ENCODE peak calls at places on chromosome 4, in nine cellular contexts. One of them, this sample, is unnamed.

GRCh38 chr4:169070071-169070894 is 60.2 kb upstream of the CBR4 start:
- DNase-seq in stimulated activated CD4-positive, alpha-beta T cell treated with anti-CD3 and anti-CD28 coated beads, Interleukin-4, amount 100 ng/mL, for 4 hours: no peak
- DNase-seq in globus pallidus: no peak
- DNase-seq in endothelial cell: no peak
- DNase-seq in astrocyte of the spinal cord: peak; percentile 91
- DNase-seq in AG08395: peak; percentile 88
- DNase-seq in activated effector memory CD4-positive, alpha-beta T cell treated with Interleukin-2 at 50 U/mL for 16 hours: no peak
- DNase-seq in SJCRH30: peak; percentile 87
- DNase-seq in ovary: peak; percentile 41
- DNase-seq in this sample: peak; percentile 55

GRCh38 chr4:44146516-44146915 is 302.1 kb downstream of the KCTD8 start:
- DNase-seq in SJCRH30: no peak
- DNase-seq in stimulated activated CD4-positive, alpha-beta T cell treated with anti-CD3 and anti-CD28 coated beads, Interleukin-4, amount 100 ng/mL, for 4 hours: no peak
- DNase-seq in ovary: no peak
- DNase-seq in endothelial cell: no peak
- DNase-seq in globus pallidus: no peak
- DNase-seq in activated effector memory CD4-positive, alpha-beta T cell treated with Interleukin-2 at 50 U/mL for 16 hours: no peak
- DNase-seq in AG08395: no peak
- DNase-seq in astrocyte of the spinal cord: no peak
- DNase-seq in this sample: no peak

GRCh38 chr4:139963708-139964107 is 190.3 kb downstream of the MAML3 start:
- DNase-seq in SJCRH30: no peak
- DNase-seq in endothelial cell: no peak
- DNase-seq in globus pallidus: no peak
- DNase-seq in activated effector memory CD4-positive, alpha-beta T cell treated with Interleukin-2 at 50 U/mL for 16 hours: no peak
- DNase-seq in AG08395: no peak
- DNase-seq in stimulated activated CD4-positive, alpha-beta T cell treated with anti-CD3 and anti-CD28 coated beads, Interleukin-4, amount 100 ng/mL, for 4 hours: no peak
- DNase-seq in ovary: no peak
- DNase-seq in astrocyte of the spinal cord: no peak
- DNase-seq in this sample: no peak

GRCh38 chr4:42953316-42953715 is 60.8 kb downstream of the GRXCR1 start:
- DNase-seq in endothelial cell: no peak
- DNase-seq in SJCRH30: no peak
- DNase-seq in AG08395: no peak
- DNase-seq in globus pallidus: no peak
- DNase-seq in stimulated activated CD4-positive, alpha-beta T cell treated with anti-CD3 and anti-CD28 coated beads, Interleukin-4, amount 100 ng/mL, for 4 hours: no peak
- DNase-seq in ovary: no peak
- DNase-seq in astrocyte of the spinal cord: no peak
- DNase-seq in activated effector memory CD4-positive, alpha-beta T cell treated with Interleukin-2 at 50 U/mL for 16 hours: no peak
- DNase-seq in this sample: no peak

GRCh38 chr4:67700119-67700873 is 659 bp downstream of the UBA6 start:
- DNase-seq in endothelial cell: no peak
- DNase-seq in stimulated activated CD4-positive, alpha-beta T cell treated with anti-CD3 and anti-CD28 coated beads, Interleukin-4, amount 100 ng/mL, for 4 hours: no peak
- DNase-seq in globus pallidus: peak; percentile 17
- DNase-seq in SJCRH30: peak; percentile 16
- DNase-seq in astrocyte of the spinal cord: peak; percentile 50
- DNase-seq in AG08395: no peak
- DNase-seq in ovary: no peak
- DNase-seq in activated effector memory CD4-positive, alpha-beta T cell treated with Interleukin-2 at 50 U/mL for 16 hours: no peak
- DNase-seq in this sample: no peak

GRCh38 chr4:24805566-24805965 is 10.2 kb downstream of the SOD3 start:
- DNase-seq in stimulated activated CD4-positive, alpha-beta T cell treated with anti-CD3 and anti-CD28 coated beads, Interleukin-4, amount 100 ng/mL, for 4 hours: no peak
- DNase-seq in astrocyte of the spinal cord: no peak
- DNase-seq in ovary: no peak
- DNase-seq in endothelial cell: no peak
- DNase-seq in activated effector memory CD4-positive, alpha-beta T cell treated with Interleukin-2 at 50 U/mL for 16 hours: no peak
- DNase-seq in SJCRH30: no peak
- DNase-seq in globus pallidus: no peak
- DNase-seq in AG08395: no peak
- DNase-seq in this sample: no peak

GRCh38 chr4:159768011-159768410 is 665.1 kb downstream of the RAPGEF2 start:
- DNase-seq in endothelial cell: no peak
- DNase-seq in SJCRH30: no peak
- DNase-seq in globus pallidus: no peak
- DNase-seq in astrocyte of the spinal cord: peak; percentile 55
- DNase-seq in AG08395: no peak
- DNase-seq in ovary: no peak
- DNase-seq in activated effector memory CD4-positive, alpha-beta T cell treated with Interleukin-2 at 50 U/mL for 16 hours: no peak
- DNase-seq in stimulated activated CD4-positive, alpha-beta T cell treated with anti-CD3 and anti-CD28 coated beads, Interleukin-4, amount 100 ng/mL, for 4 hours: no peak
- DNase-seq in this sample: no peak

GRCh38 chr4:6892190-6892908 is 17.3 kb upstream of the TBC1D14 start:
- DNase-seq in activated effector memory CD4-positive, alpha-beta T cell treated with Interleukin-2 at 50 U/mL for 16 hours: peak; percentile 28
- DNase-seq in SJCRH30: peak; percentile 65
- DNase-seq in stimulated activated CD4-positive, alpha-beta T cell treated with anti-CD3 and anti-CD28 coated beads, Interleukin-4, amount 100 ng/mL, for 4 hours: no peak
- DNase-seq in globus pallidus: peak; percentile 24
- DNase-seq in astrocyte of the spinal cord: peak; percentile 74
- DNase-seq in AG08395: peak; percentile 82
- DNase-seq in ovary: no peak
- DNase-seq in endothelial cell: no peak
- DNase-seq in this sample: no peak

GRCh38 chr4:70704333-70705145 is 16.2 kb downstream of the UTP3 start:
- DNase-seq in astrocyte of the spinal cord: peak; percentile 83
- DNase-seq in activated effector memory CD4-positive, alpha-beta T cell treated with Interleukin-2 at 50 U/mL for 16 hours: peak; percentile 51
- DNase-seq in ovary: peak; percentile 85
- DNase-seq in AG08395: peak; percentile 70
- DNase-seq in SJCRH30: peak; percentile 91
- DNase-seq in globus pallidus: peak; percentile 75
- DNase-seq in endothelial cell: peak; percentile 88
- DNase-seq in stimulated activated CD4-positive, alpha-beta T cell treated with anti-CD3 and anti-CD28 coated beads, Interleukin-4, amount 100 ng/mL, for 4 hours: peak; percentile 45
- DNase-seq in this sample: peak; percentile 85

GRCh38 chr4:168631241-168632151 is 134.6 kb downstream of the PALLD start:
- DNase-seq in stimulated activated CD4-positive, alpha-beta T cell treated with anti-CD3 and anti-CD28 coated beads, Interleukin-4, amount 100 ng/mL, for 4 hours: no peak
- DNase-seq in AG08395: peak; percentile 45
- DNase-seq in activated effector memory CD4-positive, alpha-beta T cell treated with Interleukin-2 at 50 U/mL for 16 hours: no peak
- DNase-seq in SJCRH30: peak; percentile 85
- DNase-seq in globus pallidus: peak; percentile 11
- DNase-seq in astrocyte of the spinal cord: peak; percentile 90
- DNase-seq in ovary: peak; percentile 66
- DNase-seq in endothelial cell: peak; percentile 70
- DNase-seq in this sample: peak; percentile 45

GRCh38 chr4:127505203-127505602 is 127.6 kb upstream of the INTU start:
- DNase-seq in globus pallidus: no peak
- DNase-seq in ovary: no peak
- DNase-seq in SJCRH30: peak; percentile 23
- DNase-seq in endothelial cell: no peak
- DNase-seq in stimulated activated CD4-positive, alpha-beta T cell treated with anti-CD3 and anti-CD28 coated beads, Interleukin-4, amount 100 ng/mL, for 4 hours: no peak
- DNase-seq in AG08395: peak; percentile 6
- DNase-seq in activated effector memory CD4-positive, alpha-beta T cell treated with Interleukin-2 at 50 U/mL for 16 hours: no peak
- DNase-seq in astrocyte of the spinal cord: peak; percentile 89
- DNase-seq in this sample: no peak

GRCh38 chr4:15455290-15455689 is 14.4 kb upstream of the CC2D2A start:
- DNase-seq in globus pallidus: no peak
- DNase-seq in SJCRH30: no peak
- DNase-seq in ovary: no peak
- DNase-seq in endothelial cell: no peak
- DNase-seq in astrocyte of the spinal cord: no peak
- DNase-seq in stimulated activated CD4-positive, alpha-beta T cell treated with anti-CD3 and anti-CD28 coated beads, Interleukin-4, amount 100 ng/mL, for 4 hours: no peak
- DNase-seq in AG08395: peak; percentile 65
- DNase-seq in activated effector memory CD4-positive, alpha-beta T cell treated with Interleukin-2 at 50 U/mL for 16 hours: no peak
- DNase-seq in this sample: no peak

GRCh38 chr4:1402516-1403101 is 3.6 kb downstream of the NKX1-1 start:
- DNase-seq in globus pallidus: no peak
- DNase-seq in ovary: no peak
- DNase-seq in astrocyte of the spinal cord: no peak
- DNase-seq in SJCRH30: no peak
- DNase-seq in endothelial cell: no peak
- DNase-seq in stimulated activated CD4-positive, alpha-beta T cell treated with anti-CD3 and anti-CD28 coated beads, Interleukin-4, amount 100 ng/mL, for 4 hours: no peak
- DNase-seq in AG08395: no peak
- DNase-seq in activated effector memory CD4-positive, alpha-beta T cell treated with Interleukin-2 at 50 U/mL for 16 hours: no peak
- DNase-seq in this sample: peak; percentile 4

GRCh38 chr4:48985976-48986653 is at the start of gene CWH43:
- DNase-seq in astrocyte of the spinal cord: no peak
- DNase-seq in globus pallidus: no peak
- DNase-seq in activated effector memory CD4-positive, alpha-beta T cell treated with Interleukin-2 at 50 U/mL for 16 hours: no peak
- DNase-seq in ovary: no peak
- DNase-seq in SJCRH30: no peak
- DNase-seq in stimulated activated CD4-positive, alpha-beta T cell treated with anti-CD3 and anti-CD28 coated beads, Interleukin-4, amount 100 ng/mL, for 4 hours: no peak
- DNase-seq in endothelial cell: peak; percentile 10
- DNase-seq in AG08395: no peak
- DNase-seq in this sample: no peak

GRCh38 chr4:38782452-38783108 is at the start of gene TLR10:
- DNase-seq in globus pallidus: peak; percentile 60
- DNase-seq in activated effector memory CD4-positive, alpha-beta T cell treated with Interleukin-2 at 50 U/mL for 16 hours: no peak
- DNase-seq in astrocyte of the spinal cord: peak; percentile 48
- DNase-seq in stimulated activated CD4-positive, alpha-beta T cell treated with anti-CD3 and anti-CD28 coated beads, Interleukin-4, amount 100 ng/mL, for 4 hours: no peak
- DNase-seq in AG08395: peak; percentile 53
- DNase-seq in endothelial cell: peak; percentile 26
- DNase-seq in SJCRH30: peak; percentile 68
- DNase-seq in ovary: no peak
- DNase-seq in this sample: peak; percentile 56

GRCh38 chr4:14749910-14750309 is 252.4 kb upstream of the CPEB2 start:
- DNase-seq in AG08395: peak; percentile 26
- DNase-seq in astrocyte of the spinal cord: peak; percentile 34
- DNase-seq in ovary: no peak
- DNase-seq in SJCRH30: peak; percentile 18
- DNase-seq in activated effector memory CD4-positive, alpha-beta T cell treated with Interleukin-2 at 50 U/mL for 16 hours: no peak
- DNase-seq in endothelial cell: no peak
- DNase-seq in globus pallidus: peak; percentile 44
- DNase-seq in stimulated activated CD4-positive, alpha-beta T cell treated with anti-CD3 and anti-CD28 coated beads, Interleukin-4, amount 100 ng/mL, for 4 hours: no peak
- DNase-seq in this sample: no peak

GRCh38 chr4:48033825-48034413 is 17.3 kb downstream of the NIPAL1 start:
- DNase-seq in endothelial cell: peak; percentile 33
- DNase-seq in activated effector memory CD4-positive, alpha-beta T cell treated with Interleukin-2 at 50 U/mL for 16 hours: peak; percentile 38
- DNase-seq in astrocyte of the spinal cord: no peak
- DNase-seq in SJCRH30: peak; percentile 13
- DNase-seq in globus pallidus: no peak
- DNase-seq in ovary: no peak
- DNase-seq in AG08395: peak; percentile 15
- DNase-seq in stimulated activated CD4-positive, alpha-beta T cell treated with anti-CD3 and anti-CD28 coated beads, Interleukin-4, amount 100 ng/mL, for 4 hours: peak; percentile 59
- DNase-seq in this sample: no peak

GRCh38 chr4:186701273-186701672 is 22.4 kb downstream of the FAT1 start:
- DNase-seq in globus pallidus: peak; percentile 50
- DNase-seq in endothelial cell: no peak
- DNase-seq in AG08395: peak; percentile 44
- DNase-seq in stimulated activated CD4-positive, alpha-beta T cell treated with anti-CD3 and anti-CD28 coated beads, Interleukin-4, amount 100 ng/mL, for 4 hours: no peak
- DNase-seq in activated effector memory CD4-positive, alpha-beta T cell treated with Interleukin-2 at 50 U/mL for 16 hours: no peak
- DNase-seq in astrocyte of the spinal cord: peak; percentile 77
- DNase-seq in ovary: peak; percentile 27
- DNase-seq in SJCRH30: peak; percentile 91
- DNase-seq in this sample: no peak

This sample was measured in pancreas.